ENCODE peak calls at places on chromosome 1, in eight cellular contexts. M is heart left ventricle, Z is left ventricle myocardium inferior, L is psoas muscle, A is cardiac muscle cell, U is right cardiac atrium, D is tibial nerve, R is dorsolateral prefrontal cortex. X is an unnamed sample.

GRCh38 chr1:234533034-234533571 is 54.1 kb upstream of the TARBP1 start:
- DNase-seq in R (no peak), M (peak; percentile 51), Z (peak; percentile 58), U (peak; percentile 83), D (peak; percentile 51), L (peak; percentile 72), A (no peak), X (peak; percentile 85)

GRCh38 chr1:233518344-233518743 is 95.6 kb upstream of the KCNK1 start:
- DNase-seq in D (no peak), M (no peak), A (peak; percentile 61), L (no peak), U (no peak), R (peak; percentile 38), Z (no peak), X (no peak)

GRCh38 chr1:97379387-97380075 is 541.3 kb downstream of the DPYD start:
- DNase-seq in A (no peak), U (no peak), M (no peak), R (no peak), Z (no peak), L (no peak), D (no peak), X (no peak)

GRCh38 chr1:30174499-30174898 is 548.9 kb downstream of the MATN1 start:
- DNase-seq in L (no peak), M (no peak), A (no peak), D (no peak), Z (no peak), R (no peak), U (no peak), X (no peak)

GRCh38 chr1:91585982-91586381 is 85.3 kb downstream of the CDC7 start:
- DNase-seq in U (no peak), L (no peak), D (no peak), M (no peak), Z (no peak), R (no peak), A (no peak), X (no peak)

GRCh38 chr1:177306019-177306415 is 135.3 kb downstream of the BRINP2 start:
- DNase-seq in D (no peak), M (no peak), R (no peak), U (no peak), A (no peak), Z (no peak), L (no peak), X (no peak)

GRCh38 chr1:117284408-117285215 is 73.9 kb upstream of the VTCN1 start:
- DNase-seq in A (peak; percentile 75), U (no peak), M (no peak), D (no peak), L (no peak), R (no peak), Z (no peak), X (no peak)

GRCh38 chr1:197659175-197659574 is 116.1 kb downstream of the DENND1B start:
- DNase-seq in A (no peak), R (no peak), M (no peak), Z (no peak), L (no peak), U (no peak), D (no peak), X (no peak)

GRCh38 chr1:17561252-17561558 is 21.7 kb downstream of the ARHGEF10L start:
- DNase-seq in D (no peak), R (no peak), M (no peak), A (no peak), U (peak; percentile 57), Z (no peak), L (no peak), X (peak; percentile 93)

GRCh38 chr1:7265771-7266371 is 480.6 kb downstream of the CAMTA1 start:
- DNase-seq in M (no peak), Z (no peak), R (no peak), A (no peak), U (no peak), L (no peak), D (no peak), X (no peak)

GRCh38 chr1:181099152-181100014 is 10.9 kb downstream of the IER5 start:
- DNase-seq in D (no peak), R (peak; percentile 19), M (no peak), U (no peak), Z (no peak), A (no peak), L (no peak), X (no peak)

GRCh38 chr1:159918041-159918917 is 7.0 kb downstream of the TAGLN2 start:
- DNase-seq in L (no peak), D (no peak), M (no peak), A (no peak), Z (no peak), R (no peak), U (no peak), X (no peak)

GRCh38 chr1:54356680-54357147 is 49.5 kb downstream of the SSBP3 start:
- DNase-seq in L (no peak), R (no peak), Z (no peak), U (no peak), M (no peak), D (no peak), A (no peak), X (no peak)

GRCh38 chr1:54353959-54354358 is 52.2 kb downstream of the SSBP3 start:
- DNase-seq in D (no peak), M (no peak), U (no peak), Z (no peak), A (no peak), L (no peak), R (no peak), X (no peak)

GRCh38 chr1:54352755-54353154 is 53.4 kb downstream of the SSBP3 start:
- DNase-seq in M (no peak), U (no peak), R (no peak), L (no peak), A (no peak), Z (no peak), D (no peak), X (no peak)

GRCh38 chr1:54355931-54356679 is 50.1 kb downstream of the SSBP3 start:
- DNase-seq in A (peak; percentile 89), Z (no peak), M (no peak), U (no peak), D (no peak), L (no peak), R (no peak), X (no peak)

DNA sequence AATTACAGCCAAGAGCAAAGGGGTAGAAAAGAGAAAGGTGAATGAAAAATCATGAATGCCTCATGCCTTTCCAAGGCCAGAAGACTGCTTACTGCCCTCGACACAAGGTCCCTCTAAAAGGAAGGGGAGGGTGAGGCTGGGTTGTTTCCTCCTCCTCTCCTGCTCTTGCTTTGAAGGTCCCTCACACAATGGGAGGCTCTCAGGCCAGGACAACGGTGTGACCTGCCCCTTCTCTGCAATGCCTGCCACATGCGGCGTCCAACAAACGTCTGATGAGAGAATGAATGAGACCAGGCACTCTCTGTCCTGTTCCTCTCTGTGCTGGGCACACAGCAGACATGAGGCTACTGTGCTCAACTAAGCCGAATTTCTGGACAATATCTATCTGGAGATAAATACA is 51.3 kb downstream of the SSBP3 start:
- DNase-seq in U (no peak), R (no peak), A (no peak), L (no peak), Z (no peak), D (no peak), M (no peak), X (no peak)
- H3K27ac ChIP-seq in U (no peak overlapping the region), R (peak overlapping the region; percentile 77), A (peak overlapping the region; percentile 92), L (no peak overlapping the region), Z (no peak overlapping the region), D (no peak overlapping the region), M (no peak overlapping the region), X (no peak overlapping the region)

DNA sequence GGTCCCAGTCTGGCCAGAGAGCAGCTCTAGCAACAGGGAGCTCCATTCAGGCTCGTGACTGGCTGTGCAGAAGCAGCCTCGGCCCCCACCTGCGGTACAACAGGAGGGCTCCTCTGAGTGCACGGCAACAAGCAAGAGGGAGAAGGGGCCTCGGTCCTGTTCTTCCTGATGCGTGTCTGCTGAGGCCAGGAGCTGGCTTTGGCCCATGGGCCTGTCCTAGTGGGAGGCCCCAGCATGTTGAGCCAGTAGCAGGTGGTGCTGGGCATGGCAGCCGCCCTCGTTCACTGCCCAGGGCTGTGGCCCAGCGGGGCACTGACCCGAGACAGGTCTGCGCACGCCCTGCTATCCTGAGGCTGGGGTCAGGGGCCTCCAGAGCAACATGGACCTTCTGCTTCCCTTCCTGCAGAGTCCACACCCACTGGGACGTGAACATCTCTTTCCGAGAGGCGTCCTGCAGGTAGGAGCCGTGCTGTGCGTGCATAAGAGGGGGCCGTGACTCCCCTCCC is 7.0 kb downstream of the SAMD11 start:
- DNase-seq in U (no peak), M (no peak), Z (no peak), L (no peak), R (no peak), D (no peak), A (no peak), X (no peak)
- H3K27me3 ChIP-seq in U (no peaks in the 10 kb centered on the region), M (peaks cover 71% of the 10 kb centered on the region), Z (peaks cover 90% of the 10 kb centered on the region), L (no peaks in the 10 kb centered on the region), R (peaks cover 6% of the 10 kb centered on the region), D (no peaks in the 10 kb centered on the region), A (peaks cover 21% of the 10 kb centered on the region), X (peaks cover 47% of the 10 kb centered on the region)

GRCh38 chr1:10698726-10699469 is 97.5 kb downstream of the CASZ1 start:
- DNase-seq in L (no peak), M (no peak), D (no peak), A (no peak), U (no peak), R (no peak), Z (no peak), X (no peak)
- H3K27ac ChIP-seq in L (no peak overlapping the region), M (no peak overlapping the region), D (no peak overlapping the region), A (no peak overlapping the region), U (no peak overlapping the region), R (no peak overlapping the region), Z (no peak overlapping the region), X (no peak overlapping the region)

GRCh38 chr1:228006793-228007053 is at the start of gene WNT3A:
- DNase-seq in L (no peak), A (no peak), D (no peak), M (no peak), Z (no peak), R (no peak), U (no peak), X (no peak)

GRCh38 chr1:228008391-228009115 is 1.8 kb downstream of the WNT3A start:
- DNase-seq in M (no peak), Z (no peak), R (peak; percentile 6), A (no peak), D (no peak), L (no peak), U (peak; percentile 30), X (peak; percentile 48)

GRCh38 chr1:228009116-228009827 is 2.5 kb downstream of the WNT3A start:
- DNase-seq in M (no peak), L (no peak), U (no peak), Z (no peak), R (no peak), D (no peak), A (no peak), X (peak; percentile 44)

GRCh38 chr1:228007054-228007800 is 429 bp downstream of the WNT3A start:
- DNase-seq in A (peak; percentile 20), M (no peak), L (no peak), U (peak; percentile 35), D (no peak), R (peak; percentile 18), Z (no peak), X (no peak)

DNA sequence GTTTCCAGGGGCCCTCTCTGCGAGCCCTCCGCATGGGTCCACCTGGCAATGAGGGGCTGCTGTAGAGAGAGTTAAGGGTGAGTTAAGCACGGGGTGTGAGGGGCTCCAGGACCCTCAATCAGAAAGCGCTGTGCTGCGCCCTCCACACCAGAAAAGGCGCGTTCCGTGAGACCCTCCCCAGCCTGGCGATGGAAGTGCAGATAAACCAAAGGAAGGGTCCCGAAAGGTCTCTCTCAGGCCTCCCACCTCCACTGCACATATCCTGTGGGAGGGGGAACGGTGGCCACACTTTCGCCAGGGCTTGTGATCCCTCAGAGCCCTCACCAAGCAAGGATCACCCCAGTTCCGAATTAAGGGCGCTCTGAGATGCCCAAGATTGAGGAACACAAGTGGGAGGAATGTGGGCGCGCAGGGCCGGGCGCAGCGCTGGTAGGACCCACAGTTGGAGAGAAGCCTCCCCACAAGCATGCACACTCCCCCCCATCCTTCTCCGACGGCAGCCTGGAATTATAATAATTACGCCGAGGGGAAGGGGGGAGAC is 1.1 kb downstream of the WNT3A start:
- DNase-seq in D (no peak), L (no peak), M (no peak), Z (no peak), R (peak; percentile 8), U (no peak), A (no peak), X (peak; percentile 35)
- H3K27me3 ChIP-seq in D (no peaks in the 10 kb centered on the region), L (no peaks in the 10 kb centered on the region), M (peaks cover 77% of the 10 kb centered on the region), Z (peaks cover 98% of the 10 kb centered on the region), R (peaks cover 11% of the 10 kb centered on the region), U (peaks cover 3% of the 10 kb centered on the region), A (peaks cover 96% of the 10 kb centered on the region), X (peaks cover 72% of the 10 kb centered on the region)

X was measured in tibial artery.